ENCODE peak calls at places on chromosomes 12 and 14, in six cellular contexts. One of them, this sample, is unnamed.

GRCh38 chr14:105733081-105734065 is 207.0 kb downstream of the TMEM121 start:
- DNase-seq in mesendoderm: no peak
- DNase-seq in endothelial cell of umbilical vein: no peak
- DNase-seq in PC-3: no peak
- DNase-seq in H9: no peak
- DNase-seq in GM23248: no peak
- DNase-seq in this sample: no peak

GRCh38 chr12:100447405-100447804 is 26.3 kb upstream of the NR1H4 start:
- DNase-seq in mesendoderm: no peak
- DNase-seq in endothelial cell of umbilical vein: no peak
- DNase-seq in PC-3: no peak
- DNase-seq in H9: no peak
- DNase-seq in GM23248: no peak
- DNase-seq in this sample: peak; percentile 39

GRCh38 chr12:20420557-20420956 is 52.2 kb downstream of the PDE3A start:
- DNase-seq in mesendoderm: no peak
- DNase-seq in endothelial cell of umbilical vein: no peak
- DNase-seq in PC-3: no peak
- DNase-seq in H9: no peak
- DNase-seq in GM23248: no peak
- DNase-seq in this sample: no peak

GRCh38 chr14:97379091-97379531 is 581.9 kb downstream of the VRK1 start:
- DNase-seq in mesendoderm: peak; percentile 42
- DNase-seq in endothelial cell of umbilical vein: no peak
- DNase-seq in PC-3: no peak
- DNase-seq in H9: peak; percentile 42
- DNase-seq in GM23248: no peak
- DNase-seq in this sample: peak; percentile 17

GRCh38 chr12:52976574-52977071 is 27.7 kb downstream of the KRT18 start:
- DNase-seq in mesendoderm: peak; percentile 97
- DNase-seq in endothelial cell of umbilical vein: no peak
- DNase-seq in PC-3: no peak
- DNase-seq in H9: no peak
- DNase-seq in GM23248: peak; percentile 34
- DNase-seq in this sample: peak; percentile 56

GRCh38 chr14:89771251-89771650 is 183.3 kb downstream of the EFCAB11 start:
- DNase-seq in mesendoderm: no peak
- DNase-seq in endothelial cell of umbilical vein: peak; percentile 41
- DNase-seq in PC-3: peak; percentile 23
- DNase-seq in H9: no peak
- DNase-seq in GM23248: no peak
- DNase-seq in this sample: no peak

GRCh38 chr12:119457251-119457650 is 122.7 kb downstream of the CCDC60 start:
- DNase-seq in mesendoderm: peak; percentile 60
- DNase-seq in endothelial cell of umbilical vein: no peak
- DNase-seq in PC-3: no peak
- DNase-seq in H9: no peak
- DNase-seq in GM23248: no peak
- DNase-seq in this sample: no peak

GRCh38 chr12:51971679-51972423 is 20.4 kb downstream of the ACVR1B start:
- DNase-seq in mesendoderm: no peak
- DNase-seq in endothelial cell of umbilical vein: peak; percentile 47
- DNase-seq in PC-3: no peak
- DNase-seq in H9: no peak
- DNase-seq in GM23248: no peak
- DNase-seq in this sample: no peak

GRCh38 chr12:84079621-84080020 is 833.0 kb downstream of the SLC6A15 start:
- DNase-seq in mesendoderm: no peak
- DNase-seq in endothelial cell of umbilical vein: no peak
- DNase-seq in PC-3: peak; percentile 17
- DNase-seq in H9: no peak
- DNase-seq in GM23248: peak; percentile 35
- DNase-seq in this sample: no peak

GRCh38 chr12:52300796-52301691 is 9.7 kb upstream of the KRT81 start:
- DNase-seq in mesendoderm: peak; percentile 45
- DNase-seq in endothelial cell of umbilical vein: no peak
- DNase-seq in PC-3: no peak
- DNase-seq in H9: peak; percentile 64
- DNase-seq in GM23248: peak; percentile 64
- DNase-seq in this sample: no peak

GRCh38 chr12:86254399-86255107 is 1.6 kb downstream of the MGAT4C start:
- DNase-seq in mesendoderm: no peak
- DNase-seq in endothelial cell of umbilical vein: no peak
- DNase-seq in PC-3: no peak
- DNase-seq in H9: no peak
- DNase-seq in GM23248: no peak
- DNase-seq in this sample: no peak

GRCh38 chr14:81990312-81990761 is 456.7 kb upstream of the SEL1L start:
- DNase-seq in mesendoderm: peak; percentile 64
- DNase-seq in endothelial cell of umbilical vein: peak; percentile 46
- DNase-seq in PC-3: peak; percentile 66
- DNase-seq in H9: peak; percentile 39
- DNase-seq in GM23248: peak; percentile 46
- DNase-seq in this sample: peak; percentile 63

GRCh38 chr14:91521058-91521721 is 11.1 kb upstream of the PPP4R3A start:
- DNase-seq in mesendoderm: no peak
- DNase-seq in endothelial cell of umbilical vein: no peak
- DNase-seq in PC-3: no peak
- DNase-seq in H9: no peak
- DNase-seq in GM23248: no peak
- DNase-seq in this sample: no peak

GRCh38 chr12:108390495-108391203 is 51.5 kb upstream of the CMKLR1 start:
- DNase-seq in mesendoderm: no peak
- DNase-seq in endothelial cell of umbilical vein: no peak
- DNase-seq in PC-3: no peak
- DNase-seq in H9: no peak
- DNase-seq in GM23248: no peak
- DNase-seq in this sample: peak; percentile 54

GRCh38 chr12:13805038-13805437 is 176.4 kb downstream of the GRIN2B start:
- DNase-seq in mesendoderm: no peak
- DNase-seq in endothelial cell of umbilical vein: no peak
- DNase-seq in PC-3: no peak
- DNase-seq in H9: no peak
- DNase-seq in GM23248: no peak
- DNase-seq in this sample: no peak

GRCh38 chr12:116919247-116919671 is 8.5 kb downstream of the FBXW8 start:
- DNase-seq in mesendoderm: peak; percentile 28
- DNase-seq in endothelial cell of umbilical vein: no peak
- DNase-seq in PC-3: no peak
- DNase-seq in H9: no peak
- DNase-seq in GM23248: no peak
- DNase-seq in this sample: no peak

GRCh38 chr12:116919706-116920485 is 9.1 kb downstream of the FBXW8 start:
- DNase-seq in mesendoderm: no peak
- DNase-seq in endothelial cell of umbilical vein: peak; percentile 16
- DNase-seq in PC-3: peak; percentile 20
- DNase-seq in H9: no peak
- DNase-seq in GM23248: no peak
- DNase-seq in this sample: no peak

GRCh38 chr12:116920939-116921338 is 10.2 kb downstream of the FBXW8 start:
- DNase-seq in mesendoderm: no peak
- DNase-seq in endothelial cell of umbilical vein: no peak
- DNase-seq in PC-3: no peak
- DNase-seq in H9: no peak
- DNase-seq in GM23248: no peak
- DNase-seq in this sample: no peak

GRCh38 chr12:116924558-116925453 is 14.1 kb downstream of the FBXW8 start:
- DNase-seq in mesendoderm: peak; percentile 82
- DNase-seq in endothelial cell of umbilical vein: peak; percentile 44
- DNase-seq in PC-3: peak; percentile 97
- DNase-seq in H9: peak; percentile 45
- DNase-seq in GM23248: peak; percentile 89
- DNase-seq in this sample: no peak

DNA sequence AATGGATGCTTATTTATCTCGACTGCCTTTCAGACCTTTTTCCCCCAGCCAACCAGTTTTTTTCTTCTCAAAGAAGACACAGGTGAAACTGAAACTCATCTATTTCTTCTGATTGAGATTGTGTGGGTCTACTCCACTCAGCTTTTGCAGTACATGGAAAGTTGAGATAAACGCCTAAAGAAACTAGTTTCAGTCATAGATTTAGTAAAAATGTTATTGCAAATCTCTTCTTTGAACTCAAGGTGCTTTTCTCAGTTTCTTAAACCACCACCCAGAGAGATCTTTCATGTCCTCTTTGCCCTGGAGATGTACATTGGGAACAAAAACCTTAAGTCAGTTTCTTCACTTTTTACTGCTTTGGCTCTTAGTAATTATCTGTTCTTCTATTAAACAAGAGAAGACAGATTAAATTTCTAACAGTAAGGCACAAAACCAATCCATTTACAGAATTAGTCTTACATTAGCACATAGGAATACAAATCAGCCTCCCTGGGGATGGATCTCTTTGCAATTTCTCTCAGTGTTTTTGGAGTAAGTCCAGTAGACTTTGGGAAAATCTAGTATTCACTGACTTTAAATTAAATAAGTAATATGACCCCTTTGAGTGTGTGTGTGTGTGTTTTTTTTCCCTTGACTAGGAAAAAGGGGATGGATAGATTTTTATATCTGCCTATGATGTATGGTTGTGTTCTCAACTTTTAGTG is 11.6 kb downstream of the FBXW8 start:
- DNase-seq in mesendoderm: no peak
- DNase-seq in endothelial cell of umbilical vein: no peak
- DNase-seq in PC-3: no peak
- DNase-seq in H9: no peak
- DNase-seq in GM23248: no peak
- DNase-seq in this sample: no peak
- H3K79me2 ChIP-seq in mesendoderm: no peaks in the 10 kb centered on the region
- H3K79me2 ChIP-seq in endothelial cell of umbilical vein: peaks cover 24% of the 10 kb centered on the region
- H3K79me2 ChIP-seq in PC-3: peaks cover 68% of the 10 kb centered on the region
- H3K79me2 ChIP-seq in H9: no peaks in the 10 kb centered on the region
- H3K79me2 ChIP-seq in GM23248: peaks cover 100% of the 10 kb centered on the region
- H3K79me2 ChIP-seq in this sample: peaks cover 64% of the 10 kb centered on the region

GRCh38 chr12:29739279-29739991 is 44.3 kb downstream of the TMTC1 start:
- DNase-seq in mesendoderm: no peak
- DNase-seq in endothelial cell of umbilical vein: no peak
- DNase-seq in PC-3: no peak
- DNase-seq in H9: no peak
- DNase-seq in GM23248: peak; percentile 70
- DNase-seq in this sample: no peak
- H3K4me1 ChIP-seq in mesendoderm: no peaks in the 10 kb centered on the region
- H3K4me1 ChIP-seq in endothelial cell of umbilical vein: peaks cover 19% of the 10 kb centered on the region
- H3K4me1 ChIP-seq in PC-3: no peaks in the 10 kb centered on the region
- H3K4me1 ChIP-seq in H9: no peaks in the 10 kb centered on the region
- H3K4me1 ChIP-seq in GM23248: peaks cover 60% of the 10 kb centered on the region
- H3K4me1 ChIP-seq in this sample: no peaks in the 10 kb centered on the region

GRCh38 chr14:71362920-71363584 is 455.8 kb downstream of the PCNX1 start:
- DNase-seq in mesendoderm: no peak
- DNase-seq in endothelial cell of umbilical vein: no peak
- DNase-seq in PC-3: no peak
- DNase-seq in H9: no peak
- DNase-seq in GM23248: peak; percentile 78
- DNase-seq in this sample: no peak
- H3K27ac ChIP-seq in mesendoderm: no peak overlapping the region
- H3K27ac ChIP-seq in endothelial cell of umbilical vein: no peak overlapping the region
- H3K27ac ChIP-seq in PC-3: no peak overlapping the region
- H3K27ac ChIP-seq in H9: no peak overlapping the region
- H3K27ac ChIP-seq in GM23248: peak overlapping the region; percentile 61
- H3K27ac ChIP-seq in this sample: no peak overlapping the region

GRCh38 chr14:24145700-24146621 is at the start of gene PSME2:
- DNase-seq in mesendoderm: no peak
- DNase-seq in endothelial cell of umbilical vein: peak; percentile 7
- DNase-seq in PC-3: no peak
- DNase-seq in H9: no peak
- DNase-seq in GM23248: peak; percentile 80
- DNase-seq in this sample: no peak

GRCh38 chr14:24146622-24146977 is 190 bp upstream of the PSME2 start:
- DNase-seq in mesendoderm: peak; percentile 99
- DNase-seq in endothelial cell of umbilical vein: peak; percentile 99
- DNase-seq in PC-3: peak; percentile 97
- DNase-seq in H9: peak; percentile 99
- DNase-seq in GM23248: peak; percentile 95
- DNase-seq in this sample: peak; percentile 99

GRCh38 chr14:24149302-24149969 is 2.1 kb downstream of the RNF31 start:
- DNase-seq in mesendoderm: no peak
- DNase-seq in endothelial cell of umbilical vein: no peak
- DNase-seq in PC-3: no peak
- DNase-seq in H9: no peak
- DNase-seq in GM23248: no peak
- DNase-seq in this sample: no peak

GRCh38 chr14:24146978-24147760 is at the start of gene RNF31:
- DNase-seq in mesendoderm: peak; percentile 99
- DNase-seq in endothelial cell of umbilical vein: peak; percentile 97
- DNase-seq in PC-3: peak; percentile 98
- DNase-seq in H9: peak; percentile 98
- DNase-seq in GM23248: peak; percentile 99
- DNase-seq in this sample: peak; percentile 99

DNA sequence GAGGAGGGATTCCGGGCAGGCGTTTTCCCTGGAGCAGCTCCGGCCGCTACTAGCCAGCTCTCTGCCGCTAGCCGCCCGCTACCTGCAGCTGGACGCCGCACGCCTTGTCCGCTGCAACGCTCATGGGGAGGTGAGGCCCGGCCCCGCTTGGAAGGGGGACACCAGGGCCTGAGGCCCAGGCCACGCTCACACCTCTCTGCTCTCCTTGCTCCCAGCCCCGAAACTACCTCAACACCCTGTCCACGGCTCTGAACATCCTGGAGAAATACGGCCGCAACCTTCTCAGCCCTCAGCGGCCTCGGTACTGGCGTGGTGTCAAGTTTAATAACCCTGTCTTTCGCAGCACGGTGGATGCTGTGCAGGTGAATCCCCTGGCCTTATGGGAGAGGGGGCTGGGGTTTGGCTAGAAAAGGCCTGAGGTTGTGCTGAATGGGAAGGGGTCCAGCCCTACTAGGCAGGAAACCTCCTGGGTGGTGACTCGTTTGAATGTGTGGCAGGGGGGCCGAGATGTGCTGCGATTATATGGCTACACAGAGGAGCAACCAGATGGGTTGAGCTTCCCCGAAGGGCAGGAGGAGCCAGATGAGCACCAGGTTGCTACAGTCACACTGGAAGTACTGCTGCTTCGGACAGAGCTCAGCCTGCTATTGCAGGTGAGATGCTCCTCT is 597 bp downstream of the RNF31 start:
- DNase-seq in mesendoderm: peak; percentile 29
- DNase-seq in endothelial cell of umbilical vein: no peak
- DNase-seq in PC-3: no peak
- DNase-seq in H9: no peak
- DNase-seq in GM23248: peak; percentile 36
- DNase-seq in this sample: no peak
- H3K79me2 ChIP-seq in mesendoderm: peaks cover 16% of the 10 kb centered on the region
- H3K79me2 ChIP-seq in endothelial cell of umbilical vein: peaks cover 25% of the 10 kb centered on the region
- H3K79me2 ChIP-seq in PC-3: peaks cover 47% of the 10 kb centered on the region
- H3K79me2 ChIP-seq in H9: peaks cover 8% of the 10 kb centered on the region
- H3K79me2 ChIP-seq in GM23248: peaks cover 55% of the 10 kb centered on the region
- H3K79me2 ChIP-seq in this sample: peaks cover 33% of the 10 kb centered on the region

This sample was measured in neural progenitor cell.